ENCODE peak calls at places on chromosomes 2 and 18, in four cellular contexts. C is activated T-cell treated with anti-CD3 and anti-CD28 coated beads, Interleukin-2, amount 50 U/mL, for 1 hour; G is dermis microvascular lymphatic vessel endothelial cell; E is NCI-H1694. L is an unnamed sample.

GRCh38 chr2:73289304-73289703 is 4.0 kb downstream of the EGR4 start:
- DNase-seq in C (no peak), G (no peak), E (no peak), L (no peak)

GRCh38 chr18:79135924-79136323 is 66.7 kb downstream of the ATP9B start:
- DNase-seq in C (no peak), G (no peak), E (no peak), L (no peak)

GRCh38 chr2:230986520-230987136 is 9.3 kb upstream of the SPATA3 start:
- DNase-seq in C (no peak), G (no peak), E (no peak), L (no peak)

GRCh38 chr2:151844217-151844896 is 16.1 kb upstream of the ARL5A start:
- DNase-seq in C (no peak), G (no peak), E (no peak), L (no peak)

GRCh38 chr18:45383228-45383627 is 232.0 kb upstream of the SLC14A2 start:
- DNase-seq in C (no peak), G (no peak), E (no peak), L (no peak)

GRCh38 chr18:8559612-8560011 is 49.6 kb upstream of the RAB12 start:
- DNase-seq in C (no peak), G (no peak), E (no peak), L (no peak)

GRCh38 chr2:73907840-73908452 is 15.1 kb downstream of the ACTG2 start:
- DNase-seq in C (peak), G (no peak), E (no peak), L (peak)

GRCh38 chr2:224847961-224848850 is 132.0 kb upstream of the CCDC195 start:
- DNase-seq in C (no peak), G (no peak), E (peak), L (no peak)

GRCh38 chr2:45276914-45277313 is 267.7 kb upstream of the SIX2 start:
- DNase-seq in C (no peak), G (no peak), E (no peak), L (no peak)

GRCh38 chr2:186980787-186981550 is 132.0 kb upstream of the ZSWIM2 start:
- DNase-seq in C (no peak), G (no peak), E (no peak), L (no peak)

GRCh38 chr18:54444309-54444914 is 86.7 kb downstream of the C18orf54 start:
- DNase-seq in C (peak), G (peak), E (no peak), L (peak)

GRCh38 chr18:32566960-32567359 is 96.3 kb upstream of the GAREM1 start:
- DNase-seq in C (no peak), G (no peak), E (no peak), L (no peak)

GRCh38 chr2:21289994-21290393 is 166.2 kb downstream of the TDRD15 start:
- DNase-seq in C (no peak), G (no peak), E (no peak), L (no peak)

GRCh38 chr2:27849558-27849957 is 40.6 kb downstream of the RBKS start:
- DNase-seq in C (no peak), G (no peak), E (no peak), L (no peak)

GRCh38 chr2:111202266-111203040 is 81.7 kb downstream of the BCL2L11 start:
- DNase-seq in C (no peak), G (peak), E (no peak), L (no peak)

GRCh38 chr2:235302263-235302662 is 191.6 kb upstream of the AGAP1 start:
- DNase-seq in C (no peak), G (no peak), E (no peak), L (no peak)

GRCh38 chr2:239536186-239536585 is 135.4 kb upstream of the HDAC4 start:
- DNase-seq in C (no peak), G (no peak), E (no peak), L (no peak)

GRCh38 chr18:63578357-63578958 is 8.7 kb upstream of the SERPINB13 start:
- DNase-seq in C (no peak), G (peak), E (no peak), L (no peak)

GRCh38 chr2:109226128-109226527 is 97.1 kb downstream of the SH3RF3 start:
- DNase-seq in C (no peak), G (no peak), E (no peak), L (no peak)

GRCh38 chr2:182713611-182714010 is 2.4 kb upstream of the DNAJC10 start:
- DNase-seq in C (no peak), G (no peak), E (no peak), L (no peak)

GRCh38 chr18:62717059-62717849 is 1.9 kb downstream of the PHLPP1 start:
- DNase-seq in C (peak), G (no peak), E (no peak), L (peak)

GRCh38 chr18:55430026-55430425 is 158.0 kb downstream of the TCF4 start:
- DNase-seq in C (no peak), G (peak), E (no peak), L (no peak)

GRCh38 chr2:72581560-72582181 is 244.2 kb downstream of the EXOC6B start:
- DNase-seq in C (no peak), G (no peak), E (no peak), L (no peak)

GRCh38 chr2:19879115-19879514 is 22.7 kb downstream of the TTC32 start:
- DNase-seq in C (no peak), G (no peak), E (no peak), L (peak)

GRCh38 chr2:163527381-163527780 is 208.4 kb downstream of the FIGN start:
- DNase-seq in C (no peak), G (no peak), E (no peak), L (no peak)

GRCh38 chr2:235533616-235534385 is 40.0 kb downstream of the AGAP1 start:
- DNase-seq in C (no peak), G (no peak), E (peak), L (no peak)

GRCh38 chr2:205405194-205405593 is 277.1 kb upstream of the NRP2 start:
- DNase-seq in C (no peak), G (no peak), E (no peak), L (no peak)

GRCh38 chr18:5393779-5394178 is 98.3 kb upstream of the ZBTB14 start:
- DNase-seq in C (no peak), G (no peak), E (no peak), L (no peak)

GRCh38 chr2:58852243-58852642 is 611.1 kb upstream of the FANCL start:
- DNase-seq in C (no peak), G (no peak), E (no peak), L (no peak)

GRCh38 chr18:48072428-48073204 is 142.2 kb upstream of the SMAD2 start:
- DNase-seq in C (no peak), G (peak), E (no peak), L (no peak)